ENCODE peak calls at places on chromosomes 2 and 18, in six cellular contexts. One of them, this sample, is unnamed.
A peak's percentile ranks its signal among the peaks of the same experiment; 100 is the strongest.

GRCh38 chr18:44922968-44923367 is 242.3 kb downstream of the SETBP1 start:
- DNase-seq in endothelial cell: no peak
- DNase-seq in putamen: no peak
- DNase-seq in spleen: no peak
- DNase-seq in fibroblast of lung: peak; percentile 22
- DNase-seq in sciatic nerve: no peak
- DNase-seq in this sample: no peak

GRCh38 chr18:62368100-62368499 is 43.0 kb downstream of the TNFRSF11A start:
- DNase-seq in endothelial cell: no peak
- DNase-seq in spleen: no peak
- DNase-seq in sciatic nerve: no peak
- DNase-seq in fibroblast of lung: no peak
- DNase-seq in putamen: no peak
- DNase-seq in this sample: no peak

GRCh38 chr2:59851848-59852475 is 701.5 kb downstream of the BCL11A start:
- DNase-seq in spleen: no peak
- DNase-seq in sciatic nerve: no peak
- DNase-seq in putamen: no peak
- DNase-seq in fibroblast of lung: no peak
- DNase-seq in endothelial cell: no peak
- DNase-seq in this sample: no peak

GRCh38 chr18:78160961-78161656 is 818.5 kb upstream of the SALL3 start:
- DNase-seq in putamen: no peak
- DNase-seq in fibroblast of lung: no peak
- DNase-seq in endothelial cell: no peak
- DNase-seq in spleen: no peak
- DNase-seq in sciatic nerve: no peak
- DNase-seq in this sample: no peak

GRCh38 chr18:79585395-79586370 is 93.9 kb upstream of the CTDP1 start:
- DNase-seq in endothelial cell: no peak
- DNase-seq in spleen: peak; percentile 67
- DNase-seq in putamen: no peak
- DNase-seq in sciatic nerve: peak; percentile 50
- DNase-seq in fibroblast of lung: no peak
- DNase-seq in this sample: no peak

GRCh38 chr18:79439201-79440023 is 43.7 kb downstream of the NFATC1 start:
- DNase-seq in spleen: no peak
- DNase-seq in fibroblast of lung: peak; percentile 71
- DNase-seq in sciatic nerve: peak; percentile 80
- DNase-seq in putamen: no peak
- DNase-seq in endothelial cell: no peak
- DNase-seq in this sample: no peak

GRCh38 chr2:218964041-218964771 is 4.7 kb downstream of the CDK5R2 start:
- DNase-seq in endothelial cell: no peak
- DNase-seq in putamen: no peak
- DNase-seq in spleen: no peak
- DNase-seq in sciatic nerve: no peak
- DNase-seq in fibroblast of lung: peak; percentile 88
- DNase-seq in this sample: no peak

GRCh38 chr2:63814114-63814513 is 27.6 kb upstream of the UGP2 start:
- DNase-seq in spleen: no peak
- DNase-seq in putamen: no peak
- DNase-seq in endothelial cell: no peak
- DNase-seq in sciatic nerve: no peak
- DNase-seq in fibroblast of lung: peak; percentile 28
- DNase-seq in this sample: no peak

GRCh38 chr2:59025157-59025757 is 784.1 kb upstream of the FANCL start:
- DNase-seq in endothelial cell: peak; percentile 76
- DNase-seq in spleen: peak; percentile 76
- DNase-seq in sciatic nerve: no peak
- DNase-seq in putamen: no peak
- DNase-seq in fibroblast of lung: peak; percentile 14
- DNase-seq in this sample: peak; percentile 16

GRCh38 chr2:47724221-47724981 is 58.5 kb upstream of the MSH6 start:
- DNase-seq in spleen: peak; percentile 85
- DNase-seq in endothelial cell: no peak
- DNase-seq in sciatic nerve: no peak
- DNase-seq in putamen: no peak
- DNase-seq in fibroblast of lung: peak; percentile 22
- DNase-seq in this sample: no peak

GRCh38 chr2:119808516-119809147 is 48.9 kb downstream of the PTPN4 start:
- DNase-seq in putamen: no peak
- DNase-seq in spleen: no peak
- DNase-seq in sciatic nerve: no peak
- DNase-seq in endothelial cell: no peak
- DNase-seq in fibroblast of lung: peak; percentile 51
- DNase-seq in this sample: no peak

GRCh38 chr2:37829202-37829601 is 95.9 kb upstream of the RMDN2 start:
- DNase-seq in sciatic nerve: no peak
- DNase-seq in spleen: peak; percentile 79
- DNase-seq in putamen: no peak
- DNase-seq in fibroblast of lung: peak; percentile 97
- DNase-seq in endothelial cell: peak; percentile 17
- DNase-seq in this sample: no peak

GRCh38 chr2:205712508-205712907 is 30.2 kb downstream of the NRP2 start:
- DNase-seq in endothelial cell: no peak
- DNase-seq in sciatic nerve: no peak
- DNase-seq in fibroblast of lung: peak; percentile 92
- DNase-seq in spleen: no peak
- DNase-seq in putamen: no peak
- DNase-seq in this sample: no peak

GRCh38 chr2:16270441-16270840 is 330.1 kb downstream of the MYCN start:
- DNase-seq in endothelial cell: no peak
- DNase-seq in spleen: no peak
- DNase-seq in sciatic nerve: no peak
- DNase-seq in putamen: no peak
- DNase-seq in fibroblast of lung: no peak
- DNase-seq in this sample: no peak

GRCh38 chr2:163641986-163642385 is 93.8 kb downstream of the FIGN start:
- DNase-seq in sciatic nerve: no peak
- DNase-seq in fibroblast of lung: peak; percentile 50
- DNase-seq in endothelial cell: no peak
- DNase-seq in putamen: no peak
- DNase-seq in spleen: no peak
- DNase-seq in this sample: no peak

GRCh38 chr18:39462436-39462835 is 1896.8 kb upstream of the CELF4 start:
- DNase-seq in spleen: no peak
- DNase-seq in putamen: no peak
- DNase-seq in endothelial cell: no peak
- DNase-seq in sciatic nerve: no peak
- DNase-seq in fibroblast of lung: peak; percentile 48
- DNase-seq in this sample: no peak

GRCh38 chr2:227612546-227613271 is 1.9 kb downstream of the SCYGR3 start:
- DNase-seq in spleen: no peak
- DNase-seq in putamen: no peak
- DNase-seq in fibroblast of lung: no peak
- DNase-seq in endothelial cell: no peak
- DNase-seq in sciatic nerve: no peak
- DNase-seq in this sample: no peak

GRCh38 chr2:172834881-172835280 is 99.2 kb downstream of the RAPGEF4 start:
- DNase-seq in spleen: no peak
- DNase-seq in endothelial cell: no peak
- DNase-seq in fibroblast of lung: no peak
- DNase-seq in sciatic nerve: no peak
- DNase-seq in putamen: no peak
- DNase-seq in this sample: no peak

GRCh38 chr2:207405150-207405549 is 124.6 kb upstream of the CREB1 start:
- DNase-seq in spleen: no peak
- DNase-seq in sciatic nerve: no peak
- DNase-seq in endothelial cell: no peak
- DNase-seq in fibroblast of lung: no peak
- DNase-seq in putamen: no peak
- DNase-seq in this sample: no peak

GRCh38 chr2:151302879-151303278 is 13.4 kb upstream of the NMI start:
- DNase-seq in putamen: no peak
- DNase-seq in spleen: no peak
- DNase-seq in fibroblast of lung: peak; percentile 88
- DNase-seq in endothelial cell: no peak
- DNase-seq in sciatic nerve: no peak
- DNase-seq in this sample: no peak

GRCh38 chr2:77521931-77522470 is at the start of gene LRRTM4:
- DNase-seq in sciatic nerve: no peak
- DNase-seq in endothelial cell: peak; percentile 9
- DNase-seq in fibroblast of lung: peak; percentile 2
- DNase-seq in putamen: peak; percentile 83
- DNase-seq in spleen: no peak
- DNase-seq in this sample: peak; percentile 80

GRCh38 chr2:208064220-208064951 is 39.1 kb upstream of the PLEKHM3 start:
- DNase-seq in fibroblast of lung: peak; percentile 96
- DNase-seq in endothelial cell: no peak
- DNase-seq in putamen: no peak
- DNase-seq in spleen: no peak
- DNase-seq in sciatic nerve: no peak
- DNase-seq in this sample: no peak

GRCh38 chr2:207499114-207499513 is 30.6 kb upstream of the CREB1 start:
- DNase-seq in sciatic nerve: no peak
- DNase-seq in endothelial cell: no peak
- DNase-seq in fibroblast of lung: no peak
- DNase-seq in spleen: no peak
- DNase-seq in putamen: no peak
- DNase-seq in this sample: no peak

GRCh38 chr2:207073791-207074678 is 91.7 kb downstream of the KLF7 start:
- DNase-seq in fibroblast of lung: peak; percentile 14
- DNase-seq in spleen: no peak
- DNase-seq in putamen: peak; percentile 67
- DNase-seq in endothelial cell: peak; percentile 38
- DNase-seq in sciatic nerve: no peak
- DNase-seq in this sample: peak; percentile 79

GRCh38 chr18:59455728-59456276 is 96.7 kb upstream of the LMAN1 start:
- DNase-seq in putamen: no peak
- DNase-seq in spleen: no peak
- DNase-seq in sciatic nerve: peak; percentile 60
- DNase-seq in fibroblast of lung: no peak
- DNase-seq in endothelial cell: no peak
- DNase-seq in this sample: no peak

GRCh38 chr2:101199153-101199810 is 48.1 kb upstream of the TBC1D8 start:
- DNase-seq in putamen: no peak
- DNase-seq in endothelial cell: no peak
- DNase-seq in spleen: no peak
- DNase-seq in sciatic nerve: no peak
- DNase-seq in fibroblast of lung: peak; percentile 50
- DNase-seq in this sample: no peak

GRCh38 chr2:207408086-207408794 is 121.5 kb upstream of the CREB1 start:
- DNase-seq in putamen: no peak
- DNase-seq in fibroblast of lung: peak; percentile 25
- DNase-seq in endothelial cell: no peak
- DNase-seq in sciatic nerve: no peak
- DNase-seq in spleen: no peak
- DNase-seq in this sample: no peak

GRCh38 chr2:206260427-206261012 is 13.9 kb upstream of the ZDBF2 start:
- DNase-seq in fibroblast of lung: peak; percentile 17
- DNase-seq in spleen: no peak
- DNase-seq in endothelial cell: peak; percentile 9
- DNase-seq in sciatic nerve: no peak
- DNase-seq in putamen: no peak
- DNase-seq in this sample: no peak

GRCh38 chr18:79197531-79197930 is 128.3 kb downstream of the ATP9B start:
- DNase-seq in sciatic nerve: no peak
- DNase-seq in endothelial cell: no peak
- DNase-seq in putamen: no peak
- DNase-seq in fibroblast of lung: no peak
- DNase-seq in spleen: no peak
- DNase-seq in this sample: no peak

GRCh38 chr2:36438454-36438977 is 82.9 kb downstream of the CRIM1 start:
- DNase-seq in fibroblast of lung: peak; percentile 99
- DNase-seq in spleen: no peak
- DNase-seq in sciatic nerve: no peak
- DNase-seq in putamen: no peak
- DNase-seq in endothelial cell: no peak
- DNase-seq in this sample: no peak

GRCh38 chr18:67935638-67936037 is 419.1 kb upstream of the DSEL start:
- DNase-seq in putamen: no peak
- DNase-seq in spleen: no peak
- DNase-seq in sciatic nerve: no peak
- DNase-seq in fibroblast of lung: no peak
- DNase-seq in endothelial cell: no peak
- DNase-seq in this sample: no peak

GRCh38 chr18:35026407-35027061 is 14.7 kb upstream of the MAPRE2 start:
- DNase-seq in fibroblast of lung: no peak
- DNase-seq in putamen: no peak
- DNase-seq in spleen: no peak
- DNase-seq in endothelial cell: no peak
- DNase-seq in sciatic nerve: no peak
- DNase-seq in this sample: no peak

GRCh38 chr2:59259913-59260312 is 1018.8 kb upstream of the FANCL start:
- DNase-seq in spleen: no peak
- DNase-seq in putamen: no peak
- DNase-seq in fibroblast of lung: no peak
- DNase-seq in endothelial cell: no peak
- DNase-seq in sciatic nerve: no peak
- DNase-seq in this sample: no peak

GRCh38 chr2:128563348-128563687 is 244.7 kb upstream of the HS6ST1 start:
- DNase-seq in spleen: no peak
- DNase-seq in putamen: peak; percentile 53
- DNase-seq in endothelial cell: no peak
- DNase-seq in sciatic nerve: peak; percentile 77
- DNase-seq in fibroblast of lung: peak; percentile 99
- DNase-seq in this sample: peak; percentile 67

GRCh38 chr2:151827564-151828142 is 568 bp downstream of the ARL5A start:
- DNase-seq in sciatic nerve: peak; percentile 79
- DNase-seq in putamen: no peak
- DNase-seq in fibroblast of lung: peak; percentile 41
- DNase-seq in endothelial cell: peak; percentile 18
- DNase-seq in spleen: peak; percentile 80
- DNase-seq in this sample: peak; percentile 27

GRCh38 chr2:221124542-221125235 is 447.4 kb downstream of the EPHA4 start:
- DNase-seq in fibroblast of lung: peak; percentile 36
- DNase-seq in sciatic nerve: no peak
- DNase-seq in endothelial cell: no peak
- DNase-seq in putamen: no peak
- DNase-seq in spleen: no peak
- DNase-seq in this sample: no peak

GRCh38 chr18:67875936-67876335 is 359.4 kb upstream of the DSEL start:
- DNase-seq in spleen: no peak
- DNase-seq in endothelial cell: no peak
- DNase-seq in putamen: no peak
- DNase-seq in sciatic nerve: no peak
- DNase-seq in fibroblast of lung: peak; percentile 8
- DNase-seq in this sample: no peak

GRCh38 chr2:189829092-189829843 is 45.0 kb downstream of the PMS1 start:
- DNase-seq in spleen: no peak
- DNase-seq in fibroblast of lung: peak; percentile 85
- DNase-seq in sciatic nerve: no peak
- DNase-seq in endothelial cell: no peak
- DNase-seq in putamen: no peak
- DNase-seq in this sample: no peak